ENCODE peak calls at places on chromosome 4, in nine cellular contexts. W is AG08396; J is nephron progenitor cell; H is stimulated activated CD8-positive, alpha-beta memory T cell treated with anti-CD3 and anti-CD28 coated beads, Interleukin-7, amount 100 ng/mL, for 4 hours; B is body of pancreas; E is GF-D8; F is H9; M is lower leg skin; G is CD4-positive, alpha-beta T cell. P is an unnamed sample.

GRCh38 chr4:26148925-26149324 is 171.9 kb upstream of the RBPJ start:
- DNase-seq in W (no peak), J (no peak), H (no peak), B (no peak), E (no peak), F (no peak), M (no peak), G (no peak), P (no peak)

GRCh38 chr4:86935499-86935832 is 655 bp downstream of the AFF1 start:
- DNase-seq in W (no peak), J (no peak), H (no peak), B (no peak), E (no peak), F (no peak), M (no peak), G (peak; percentile 22), P (no peak)

GRCh38 chr4:7186081-7186480 is 6.3 kb upstream of the SORCS2 start:
- DNase-seq in W (no peak), J (peak; percentile 59), H (no peak), B (no peak), E (no peak), F (peak; percentile 55), M (no peak), G (no peak), P (peak; percentile 49)

GRCh38 chr4:110950721-110951120 is 327.8 kb upstream of the PITX2 start:
- DNase-seq in W (no peak), J (no peak), H (no peak), B (no peak), E (no peak), F (no peak), M (no peak), G (no peak), P (no peak)

GRCh38 chr4:76090241-76090691 is 15.8 kb downstream of the ART3 start:
- DNase-seq in W (peak; percentile 54), J (no peak), H (no peak), B (peak; percentile 15), E (peak; percentile 90), F (no peak), M (no peak), G (no peak), P (no peak)

GRCh38 chr4:44070843-44071242 is 377.8 kb downstream of the KCTD8 start:
- DNase-seq in W (no peak), J (no peak), H (no peak), B (no peak), E (no peak), F (no peak), M (no peak), G (no peak), P (no peak)

GRCh38 chr4:105808459-105809041 is 86.7 kb upstream of the NPNT start:
- DNase-seq in W (peak; percentile 44), J (no peak), H (no peak), B (peak; percentile 11), E (no peak), F (no peak), M (no peak), G (no peak), P (no peak)

GRCh38 chr4:154389142-154389541 is 102.5 kb downstream of the DCHS2 start:
- DNase-seq in W (no peak), J (no peak), H (no peak), B (no peak), E (no peak), F (no peak), M (no peak), G (no peak), P (no peak)

GRCh38 chr4:23268072-23268771 is 575.5 kb downstream of the GBA3 start:
- DNase-seq in W (no peak), J (no peak), H (no peak), B (no peak), E (no peak), F (no peak), M (no peak), G (no peak), P (no peak)

GRCh38 chr4:6198768-6199343 is 1.5 kb downstream of the JAKMIP1 start:
- DNase-seq in W (no peak), J (peak; percentile 31), H (no peak), B (no peak), E (no peak), F (peak; percentile 92), M (peak; percentile 69), G (no peak), P (peak; percentile 75)

GRCh38 chr4:183335369-183335940 is 13.2 kb upstream of the CLDN24 start:
- DNase-seq in W (peak; percentile 78), J (no peak), H (no peak), B (peak; percentile 0), E (no peak), F (no peak), M (peak; percentile 29), G (no peak), P (peak; percentile 14)

GRCh38 chr4:164536829-164537228 is 217.1 kb upstream of the SMIM31 start:
- DNase-seq in W (peak; percentile 2), J (no peak), H (no peak), B (no peak), E (no peak), F (no peak), M (no peak), G (no peak), P (no peak)

GRCh38 chr4:95106408-95106928 is 348.7 kb downstream of the BMPR1B start:
- DNase-seq in W (no peak), J (no peak), H (no peak), B (no peak), E (no peak), F (no peak), M (no peak), G (no peak), P (no peak)

P was measured in ecto neural progenitor cell.